ENCODE peak calls at places on chromosomes 11 and 22, in nine cellular contexts. K, N, G, Q, I, A, W, O and S are unnamed samples.

GRCh38 chr11:13963169-13963948 is 836 bp downstream of the SPON1 start:
- DNase-seq in K (no peak), N (no peak), G (peak; percentile 49), Q (no peak), I (no peak), A (no peak), W (peak; percentile 9), O (peak; percentile 43), S (no peak)

GRCh38 chr11:2912498-2912897 is 16.7 kb downstream of the PHLDA2 start:
- DNase-seq in K (peak; percentile 87), N (no peak), G (peak; percentile 67), Q (no peak), I (no peak), A (peak; percentile 96), W (no peak), O (no peak), S (peak; percentile 94)

GRCh38 chr11:90288207-90288821 is 65.5 kb upstream of the CHORDC1 start:
- DNase-seq in K (peak; percentile 30), N (no peak), G (no peak), Q (no peak), I (no peak), A (no peak), W (no peak), O (no peak), S (peak; percentile 27)

GRCh38 chr11:38305682-38306081 is 1707.6 kb upstream of the RAG2 start:
- DNase-seq in K (no peak), N (no peak), G (no peak), Q (no peak), I (no peak), A (no peak), W (no peak), O (no peak), S (no peak)

GRCh38 chr11:44767421-44767820 is 40.7 kb downstream of the TSPAN18 start:
- DNase-seq in K (no peak), N (no peak), G (no peak), Q (no peak), I (no peak), A (no peak), W (no peak), O (peak; percentile 10), S (no peak)

GRCh38 chr11:2559527-2560311 is 114.9 kb downstream of the KCNQ1 start:
- DNase-seq in K (no peak), N (no peak), G (no peak), Q (no peak), I (no peak), A (no peak), W (no peak), O (no peak), S (no peak)

GRCh38 chr11:44759743-44760476 is 33.1 kb downstream of the TSPAN18 start:
- DNase-seq in K (no peak), N (no peak), G (peak; percentile 17), Q (no peak), I (no peak), A (no peak), W (no peak), O (no peak), S (no peak)

GRCh38 chr22:43100223-43100622 is 10.3 kb upstream of the BIK start:
- DNase-seq in K (no peak), N (no peak), G (no peak), Q (no peak), I (no peak), A (no peak), W (no peak), O (no peak), S (peak; percentile 64)

GRCh38 chr11:68961245-68961644 is 19.5 kb downstream of the MRGPRD start:
- DNase-seq in K (no peak), N (no peak), G (no peak), Q (no peak), I (no peak), A (no peak), W (no peak), O (no peak), S (no peak)

GRCh38 chr22:19111140-19111539 is 11.1 kb downstream of the DGCR2 start:
- DNase-seq in K (no peak), N (no peak), G (no peak), Q (no peak), I (no peak), A (no peak), W (no peak), O (no peak), S (no peak)
- TF ChIP-seq CTCF in K (no peak), N (no peak), G (peak; percentile 33), Q (no peak), I (no peak), A (no peak), W (no peak), O (no peak), S (no peak)

GRCh38 chr11:46277623-46278386 is at the start of gene CREB3L1:
- DNase-seq in K (no peak), N (no peak), G (peak; percentile 69), Q (no peak), I (no peak), A (peak; percentile 91), W (peak; percentile 62), O (peak; percentile 72), S (no peak)

GRCh38 chr11:46277313-46277622 is 194 bp upstream of the CREB3L1 start:
- DNase-seq in K (no peak), N (peak; percentile 64), G (no peak), Q (no peak), I (no peak), A (no peak), W (no peak), O (no peak), S (no peak)

GRCh38 chr11:46275964-46276641 is 1.4 kb upstream of the CREB3L1 start:
- DNase-seq in K (no peak), N (no peak), G (no peak), Q (no peak), I (no peak), A (peak; percentile 90), W (no peak), O (no peak), S (no peak)

GRCh38 chr11:46279393-46280099 is 2.1 kb downstream of the CREB3L1 start:
- DNase-seq in K (no peak), N (no peak), G (no peak), Q (no peak), I (peak; percentile 59), A (peak; percentile 58), W (no peak), O (peak; percentile 76), S (no peak)

GRCh38 chr11:46278387-46279173 is 1.1 kb downstream of the CREB3L1 start:
- DNase-seq in K (no peak), N (no peak), G (peak; percentile 75), Q (no peak), I (no peak), A (peak; percentile 80), W (peak; percentile 56), O (peak; percentile 66), S (no peak)
- TF ChIP-seq CTCF in K (peak; percentile 41), N (peak; percentile 27), G (peak; percentile 83), Q (peak; percentile 59), I (peak; percentile 30), A (peak; percentile 38), W (peak; percentile 64), O (peak; percentile 48), S (peak; percentile 26)

GRCh38 chr22:29391546-29391945 is 3.2 kb upstream of the AP1B1 start:
- DNase-seq in K (no peak), N (no peak), G (no peak), Q (no peak), I (no peak), A (no peak), W (no peak), O (no peak), S (no peak)

GRCh38 chr22:29397791-29398190 is 9.4 kb upstream of the AP1B1 start:
- DNase-seq in K (no peak), N (no peak), G (no peak), Q (no peak), I (no peak), A (no peak), W (no peak), O (no peak), S (no peak)

GRCh38 chr22:29393019-29393608 is 4.7 kb upstream of the AP1B1 start:
- DNase-seq in K (no peak), N (no peak), G (peak; percentile 8), Q (no peak), I (no peak), A (no peak), W (no peak), O (no peak), S (no peak)

GRCh38 chr22:29396126-29396525 is 7.8 kb upstream of the AP1B1 start:
- DNase-seq in K (no peak), N (no peak), G (peak; percentile 6), Q (no peak), I (no peak), A (no peak), W (no peak), O (no peak), S (no peak)

DNA sequence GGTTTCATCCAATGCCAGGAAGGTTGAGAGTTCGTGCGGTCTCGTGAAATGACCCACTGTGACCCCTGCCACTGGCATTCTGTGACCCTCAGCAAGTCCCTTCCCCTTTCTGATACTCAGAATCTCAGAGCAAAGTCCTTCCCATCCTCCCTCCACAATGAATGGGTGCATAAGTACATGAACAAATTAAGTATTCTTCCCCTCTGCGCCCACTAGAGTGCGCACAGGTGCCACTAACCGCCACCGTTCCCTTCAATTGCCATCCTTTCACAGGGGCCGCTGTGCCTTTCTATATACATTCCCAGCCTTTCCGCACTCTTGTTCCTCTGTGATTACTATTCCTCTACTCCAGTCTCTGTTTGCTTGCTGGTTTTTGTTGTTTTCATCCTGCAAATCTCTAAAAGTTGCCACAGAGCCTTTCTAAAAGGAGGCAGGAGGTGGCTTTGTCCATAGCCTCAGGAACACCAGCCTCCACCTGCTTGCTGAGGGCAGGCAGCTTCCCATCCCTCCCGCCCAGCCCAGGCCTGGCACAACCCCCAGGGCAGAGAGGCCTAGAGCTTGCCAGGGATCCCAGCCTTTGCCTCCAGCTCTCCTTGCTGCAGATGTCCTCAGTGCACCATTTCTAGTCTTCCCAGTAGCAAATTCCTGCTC is 6.7 kb upstream of the AP1B1 start:
- DNase-seq in K (peak; percentile 59), N (peak; percentile 71), G (peak; percentile 80), Q (peak; percentile 45), I (peak; percentile 82), A (peak; percentile 75), W (peak; percentile 71), O (peak; percentile 64), S (peak; percentile 60)
- TF ChIP-seq CTCF in K (peak; percentile 75), N (peak; percentile 62), G (peak; percentile 93), Q (peak; percentile 88), I (peak; percentile 69), A (peak; percentile 69), W (peak; percentile 89), O (peak; percentile 76), S (peak; percentile 79)

GRCh38 chr11:18013790-18014507 is 1.1 kb upstream of the SERGEF start:
- DNase-seq in K (no peak), N (no peak), G (peak; percentile 50), Q (no peak), I (peak; percentile 7), A (no peak), W (peak; percentile 3), O (no peak), S (no peak)

GRCh38 chr11:18019650-18020049 is 6.8 kb upstream of the SERGEF start:
- DNase-seq in K (no peak), N (no peak), G (no peak), Q (no peak), I (no peak), A (no peak), W (no peak), O (no peak), S (no peak)

GRCh38 chr11:18014876-18015275 is 2.0 kb upstream of the SERGEF start:
- DNase-seq in K (no peak), N (no peak), G (no peak), Q (no peak), I (no peak), A (no peak), W (no peak), O (no peak), S (no peak)

GRCh38 chr11:18012906-18013781 is at the start of gene SERGEF:
- DNase-seq in K (peak; percentile 73), N (peak; percentile 95), G (peak; percentile 96), Q (peak; percentile 72), I (peak; percentile 87), A (peak; percentile 97), W (peak; percentile 82), O (peak; percentile 92), S (peak; percentile 80)

GRCh38 chr11:18016789-18017188 is 3.9 kb upstream of the SERGEF start:
- DNase-seq in K (no peak), N (no peak), G (no peak), Q (no peak), I (no peak), A (no peak), W (no peak), O (no peak), S (no peak)
- TF ChIP-seq CTCF in K (no peak), N (no peak), G (no peak), Q (no peak), I (no peak), A (no peak), W (no peak), O (no peak), S (no peak)